ENCODE peak calls at places on chromosome 21, in eight cellular contexts. X is tibial nerve; F is endodermal cell; R is cardiac muscle cell; S is heart left ventricle; T is CD8-positive, alpha-beta T cell; C is H1; V is WERI-Rb-1. A is an unnamed sample.

GRCh38 chr21:38990424-38990794 is 184.7 kb downstream of the ETS2 start:
- DNase-seq in V (no peak), S (no peak), T (no peak), C (no peak), R (no peak), F (peak), X (no peak), A (no peak)

GRCh38 chr21:38950388-38951094 is 144.8 kb downstream of the ETS2 start:
- DNase-seq in F (no peak), R (no peak), X (no peak), T (no peak), S (no peak), C (no peak), V (no peak), A (no peak)

GRCh38 chr21:38496224-38496623 is 2.1 kb downstream of the ERG start:
- DNase-seq in S (no peak), R (no peak), T (no peak), X (no peak), C (no peak), F (no peak), V (no peak), A (no peak)

GRCh38 chr21:24353492-24353891 is 1253.8 kb downstream of the MRPL39 start:
- DNase-seq in R (no peak), S (no peak), F (no peak), X (no peak), T (no peak), V (no peak), C (no peak), A (no peak)

GRCh38 chr21:46183910-46184624 is at the start of gene SPATC1L:
- DNase-seq in C (peak), T (no peak), X (no peak), R (peak), F (peak), V (peak), S (peak), A (peak)

GRCh38 chr21:14554948-14555347 is 8.8 kb upstream of the SAMSN1 start:
- DNase-seq in S (no peak), F (no peak), X (no peak), R (no peak), T (no peak), C (no peak), V (no peak), A (no peak)

GRCh38 chr21:29166853-29167252 is 36.4 kb downstream of the MAP3K7CL start:
- DNase-seq in X (no peak), V (no peak), S (no peak), R (no peak), C (no peak), F (no peak), T (no peak), A (no peak)

GRCh38 chr21:29347274-29347681 is 48.6 kb downstream of the BACH1 start:
- DNase-seq in V (peak), R (no peak), S (no peak), C (no peak), X (peak), T (no peak), F (no peak), A (no peak)

GRCh38 chr21:46125846-46126301 is 28.0 kb downstream of the COL6A2 start:
- DNase-seq in R (no peak), V (peak), C (peak), T (no peak), S (peak), F (peak), X (no peak), A (no peak)

GRCh38 chr21:42925114-42925907 is at the start of gene ERVH48-1:
- DNase-seq in T (no peak), R (peak), X (no peak), S (no peak), V (no peak), C (no peak), F (peak), A (no peak)

GRCh38 chr21:35850542-35851103 is 209.7 kb downstream of the SETD4 start:
- DNase-seq in T (no peak), R (no peak), X (no peak), S (no peak), F (peak), V (no peak), C (no peak), A (no peak)

GRCh38 chr21:22842875-22843274 is 1844.7 kb downstream of the NCAM2 start:
- DNase-seq in X (no peak), F (peak), T (no peak), C (no peak), S (no peak), R (peak), V (no peak), A (no peak)

GRCh38 chr21:29340228-29340627 is 41.5 kb downstream of the BACH1 start:
- DNase-seq in R (no peak), X (no peak), C (no peak), F (no peak), S (no peak), V (no peak), T (no peak), A (no peak)

GRCh38 chr21:25171438-25171837 is 435.8 kb downstream of the MRPL39 start:
- DNase-seq in F (no peak), X (no peak), T (no peak), V (no peak), C (no peak), S (no peak), R (no peak), A (no peak)

GRCh38 chr21:43331962-43332458 is 94.9 kb downstream of the SIK1 start:
- DNase-seq in X (peak), C (no peak), F (no peak), T (no peak), R (no peak), S (peak), V (no peak), A (no peak)

GRCh38 chr21:24825348-24825747 is 781.9 kb downstream of the MRPL39 start:
- DNase-seq in X (no peak), T (no peak), C (no peak), V (no peak), F (no peak), S (no peak), R (no peak), A (no peak)

GRCh38 chr21:37460196-37460595 is 93.6 kb downstream of the DYRK1A start:
- DNase-seq in F (peak), S (no peak), V (peak), T (no peak), X (no peak), C (no peak), R (peak), A (no peak)

GRCh38 chr21:46226920-46227599 is 1.5 kb downstream of the LSS start:
- DNase-seq in S (no peak), V (no peak), X (no peak), R (peak), F (peak), T (no peak), C (no peak), A (no peak)

GRCh38 chr21:31945116-31945515 is 72.3 kb downstream of the HUNK start:
- DNase-seq in S (no peak), F (no peak), R (no peak), V (no peak), X (no peak), T (no peak), C (no peak), A (no peak)

GRCh38 chr21:38712076-38712475 is 93.7 kb upstream of the ETS2 start:
- DNase-seq in F (peak), T (no peak), R (peak), C (no peak), S (no peak), V (peak), X (no peak), A (no peak)

GRCh38 chr21:39568380-39568779 is 44.4 kb upstream of the B3GALT5 start:
- DNase-seq in F (peak), T (no peak), S (no peak), V (no peak), R (no peak), C (no peak), X (no peak), A (no peak)

GRCh38 chr21:36923270-36923669 is 43.2 kb downstream of the HLCS start:
- DNase-seq in F (no peak), X (no peak), V (no peak), S (no peak), C (no peak), T (no peak), R (peak), A (no peak)

GRCh38 chr21:29748391-29749167 is 191.2 kb downstream of the GRIK1 start:
- DNase-seq in X (no peak), V (no peak), R (no peak), S (no peak), C (no peak), F (no peak), T (no peak), A (no peak)

GRCh38 chr21:37534431-37534830 is 167.9 kb downstream of the DYRK1A start:
- DNase-seq in C (no peak), R (no peak), X (no peak), V (no peak), S (no peak), T (no peak), F (no peak), A (no peak)

GRCh38 chr21:38170283-38170682 is 86.5 kb upstream of the KCNJ15 start:
- DNase-seq in R (no peak), F (peak), S (no peak), T (no peak), V (peak), X (no peak), C (peak), A (no peak)

GRCh38 chr21:46124926-46125845 is 27.3 kb downstream of the COL6A2 start:
- DNase-seq in S (peak), F (peak), C (peak), X (no peak), V (peak), R (no peak), T (no peak), A (no peak)

GRCh38 chr21:38955495-38955894 is 149.8 kb downstream of the ETS2 start:
- DNase-seq in F (no peak), T (no peak), R (no peak), V (no peak), S (peak), C (no peak), X (no peak), A (no peak)

GRCh38 chr21:42652527-42653491 is 612 bp upstream of the PDE9A start:
- DNase-seq in F (peak), V (peak), X (peak), S (peak), C (peak), R (peak), T (no peak), A (no peak)

GRCh38 chr21:42614391-42614790 is 39.0 kb upstream of the PDE9A start:
- DNase-seq in R (no peak), C (no peak), V (no peak), F (no peak), S (no peak), X (no peak), T (no peak), A (no peak)

GRCh38 chr21:29943885-29944284 is 4.1 kb upstream of the GRIK1 start:
- DNase-seq in V (peak), T (no peak), C (no peak), R (no peak), S (no peak), F (peak), X (no peak), A (no peak)

GRCh38 chr21:28822882-28823335 is 169.8 kb downstream of the LTN1 start:
- DNase-seq in R (no peak), F (no peak), C (no peak), S (no peak), T (no peak), V (no peak), X (peak), A (no peak)

GRCh38 chr21:15210235-15210678 is 145.5 kb upstream of the NRIP1 start:
- DNase-seq in C (no peak), V (no peak), R (no peak), T (no peak), F (peak), S (peak), X (peak), A (no peak)

GRCh38 chr21:27466175-27466574 is 499.3 kb upstream of the ADAMTS5 start:
- DNase-seq in R (no peak), F (no peak), T (no peak), X (no peak), V (no peak), C (no peak), S (no peak), A (no peak)

GRCh38 chr21:25827513-25827912 is 92.7 kb downstream of the GABPA start:
- DNase-seq in T (no peak), X (no peak), F (no peak), V (no peak), R (no peak), C (no peak), S (no peak), A (no peak)

GRCh38 chr21:26529556-26529955 is 43.5 kb downstream of the CYYR1 start:
- DNase-seq in T (no peak), R (no peak), F (no peak), X (no peak), V (no peak), C (no peak), S (no peak), A (no peak)

GRCh38 chr21:31497939-31498338 is 153.9 kb upstream of the TIAM1 start:
- DNase-seq in C (no peak), R (no peak), X (no peak), V (no peak), S (no peak), T (no peak), F (no peak), A (no peak)

DNA sequence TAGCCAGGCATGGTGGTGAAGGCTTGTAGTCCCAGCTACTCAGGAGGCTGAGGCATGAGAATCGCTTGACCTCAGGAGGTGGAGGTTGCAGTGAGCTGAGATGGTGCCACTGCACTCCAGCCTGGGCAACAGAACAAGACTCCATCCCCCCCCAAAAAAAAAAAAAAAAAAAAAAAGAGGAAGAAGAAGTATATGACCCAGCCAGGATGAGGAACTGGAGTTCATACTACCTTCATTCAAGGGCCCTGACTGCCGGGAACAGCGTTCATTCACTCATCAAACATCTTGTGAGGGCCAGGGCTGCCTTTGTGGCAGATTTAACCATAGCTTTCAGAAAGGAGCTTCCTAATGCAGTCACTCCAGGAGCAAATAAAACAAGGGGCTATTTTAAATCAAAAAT is 127.6 kb downstream of the MRPS6 start:
- DNase-seq in F (no peak), R (no peak), V (no peak), S (no peak), T (no peak), X (no peak), C (no peak), A (no peak)
- H3K27ac ChIP-seq in F (no peak), R (peak), V (no peak), S (peak), T (no peak), X (peak), C (no peak), A (no peak)

DNA sequence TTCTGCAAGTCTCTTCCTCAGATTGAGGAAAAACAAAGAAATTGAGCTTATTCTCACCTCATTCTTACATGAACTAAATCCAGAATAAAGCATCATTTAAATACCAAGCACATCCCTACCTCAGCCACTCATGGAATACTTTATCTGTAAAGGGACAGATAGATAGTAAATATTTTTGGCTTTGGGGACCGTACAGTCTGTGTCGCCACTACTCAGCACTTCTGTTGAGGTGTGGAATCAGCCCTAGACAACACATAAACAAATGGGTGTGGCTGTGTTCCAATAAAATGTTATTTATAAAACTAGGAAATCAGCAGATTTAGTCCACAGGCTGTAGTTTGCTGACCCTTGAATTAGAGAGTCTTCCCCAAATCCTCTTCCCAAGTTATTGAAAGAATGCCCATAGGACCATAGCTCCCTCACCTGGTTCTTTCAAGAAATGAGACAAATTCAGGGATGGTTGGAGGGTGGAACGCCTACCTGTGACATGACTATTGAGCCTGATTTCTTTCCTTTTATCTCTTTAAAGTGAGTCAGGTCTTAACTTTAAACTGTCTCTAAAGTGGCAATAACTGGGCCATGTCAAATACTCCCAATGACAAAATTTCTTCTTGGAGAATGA is 878.5 kb downstream of the USP25 start:
- DNase-seq in S (no peak), F (peak), X (no peak), T (no peak), R (no peak), V (no peak), C (no peak), A (no peak)
- TF ChIP-seq CTCF in S (no peak), F (peak), X (no peak), T (no peak), R (peak), V (no peak), C (peak), A (no peak)

GRCh38 chr21:33290441-33290840 is 24.3 kb downstream of the IL10RB start:
- DNase-seq in S (no peak), V (no peak), T (no peak), R (no peak), F (no peak), X (no peak), C (no peak), A (no peak)

GRCh38 chr21:33291686-33292085 is 25.5 kb downstream of the IL10RB start:
- DNase-seq in R (no peak), T (no peak), F (no peak), V (no peak), X (no peak), C (no peak), S (no peak), A (no peak)

GRCh38 chr21:33292724-33293123 is 26.6 kb downstream of the IL10RB start:
- DNase-seq in R (no peak), F (no peak), C (no peak), V (no peak), X (no peak), S (no peak), T (no peak), A (no peak)

GRCh38 chr21:33293811-33294216 is 27.6 kb downstream of the IL10RB start:
- DNase-seq in V (no peak), X (no peak), C (no peak), S (no peak), R (no peak), T (no peak), F (no peak), A (peak)

GRCh38 chr21:33293136-33293535 is 27.0 kb downstream of the IL10RB start:
- DNase-seq in T (no peak), R (no peak), V (no peak), F (no peak), C (no peak), S (no peak), X (no peak), A (no peak)
- H3K27ac ChIP-seq in T (no peak), R (no peak), V (no peak), F (no peak), C (no peak), S (no peak), X (no peak), A (no peak)

DNA sequence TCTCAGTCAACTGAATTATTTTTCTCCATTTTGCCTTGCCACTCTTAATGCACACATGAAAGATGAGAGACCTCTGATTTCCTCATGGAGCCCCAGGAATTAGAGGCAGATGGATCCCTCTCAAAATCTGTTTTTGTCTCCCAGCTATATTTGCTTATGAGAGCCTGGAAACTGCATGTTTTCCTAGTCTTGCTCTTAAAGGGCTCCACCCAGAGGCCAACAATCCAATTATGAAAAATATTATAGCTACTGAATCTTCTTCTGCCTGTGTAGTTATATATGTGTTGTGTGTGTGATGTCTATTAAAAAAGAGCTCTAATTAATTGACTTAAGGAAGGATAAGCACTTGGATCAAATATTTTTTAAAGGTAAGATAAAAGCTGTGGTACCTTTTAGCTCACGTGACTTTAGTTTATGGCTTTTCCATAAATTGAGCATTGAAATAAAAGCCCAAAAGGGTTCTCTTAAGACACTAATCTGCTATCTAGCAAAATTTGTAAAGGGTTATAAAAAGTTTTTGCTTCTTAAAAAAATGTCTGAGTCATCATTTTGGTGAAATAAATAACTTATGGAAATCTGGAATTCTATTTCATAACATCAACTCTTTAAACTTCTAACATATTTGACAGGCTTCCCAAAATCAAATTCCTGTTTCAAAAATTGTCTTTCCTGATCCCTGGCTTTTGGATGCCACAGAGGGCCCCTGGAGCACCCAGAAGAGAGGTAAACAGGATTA is 31.2 kb upstream of the TSPEAR start:
- DNase-seq in X (no peak), V (peak), R (no peak), S (no peak), T (no peak), C (no peak), F (no peak), A (no peak)
- TF ChIP-seq CTCF in X (peak), V (peak), R (peak), S (peak), T (peak), C (no peak), F (no peak), A (peak)

DNA sequence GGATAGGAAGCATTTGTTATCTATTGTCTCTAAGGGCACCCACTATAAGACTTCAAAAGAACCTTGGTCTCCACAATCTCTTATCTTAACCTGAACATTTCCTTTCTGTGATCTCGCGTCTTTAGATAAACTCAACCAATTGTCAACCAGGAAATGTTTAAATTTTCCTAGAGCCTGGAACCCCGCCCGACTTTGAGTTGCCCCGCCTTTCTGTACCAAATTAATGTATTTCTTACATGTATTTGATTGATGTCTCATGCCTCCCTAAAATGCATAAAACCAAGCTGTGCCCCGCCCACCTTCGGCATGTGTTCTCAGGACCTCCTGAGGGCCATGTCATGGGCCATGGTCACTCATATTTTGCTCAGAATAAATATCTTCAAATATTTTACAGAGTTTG is 5.9 kb upstream of the CXADR start:
- DNase-seq in V (no peak), S (no peak), C (no peak), X (no peak), R (no peak), T (no peak), F (no peak), A (no peak)
- H3K27ac ChIP-seq in V (no peak), S (no peak), C (no peak), X (no peak), R (no peak), T (no peak), F (no peak), A (no peak)

A was measured in CD4-positive, alpha-beta T cell.